ENCODE peak calls at places on chromosomes 2 and 18, in six cellular contexts. One of them, this sample, is unnamed.

GRCh38 chr2:215895330-215895729 is 118.0 kb downstream of the MREG start:
- DNase-seq in SK-N-SH: no peak
- DNase-seq in K562: no peak
- DNase-seq in HepG2: peak
- DNase-seq in GM12878: no peak
- DNase-seq in H1: no peak
- DNase-seq in this sample: no peak

GRCh38 chr18:79914614-79915160 is 36.8 kb downstream of the SLC66A2 start:
- DNase-seq in SK-N-SH: no peak
- DNase-seq in K562: no peak
- DNase-seq in HepG2: no peak
- DNase-seq in GM12878: no peak
- DNase-seq in H1: peak
- DNase-seq in this sample: no peak

GRCh38 chr2:187299122-187299906 is 148.7 kb downstream of the CALCRL start:
- DNase-seq in SK-N-SH: peak
- DNase-seq in K562: no peak
- DNase-seq in HepG2: no peak
- DNase-seq in GM12878: no peak
- DNase-seq in H1: no peak
- DNase-seq in this sample: no peak

GRCh38 chr2:178484245-178485041 is 4.2 kb downstream of the PLEKHA3 start:
- DNase-seq in SK-N-SH: no peak
- DNase-seq in K562: no peak
- DNase-seq in HepG2: no peak
- DNase-seq in GM12878: no peak
- DNase-seq in H1: no peak
- DNase-seq in this sample: no peak

GRCh38 chr18:2656237-2657042 is 914 bp downstream of the SMCHD1 start:
- DNase-seq in SK-N-SH: peak
- DNase-seq in K562: peak
- DNase-seq in HepG2: peak
- DNase-seq in GM12878: no peak
- DNase-seq in H1: no peak
- DNase-seq in this sample: peak

GRCh38 chr18:79778291-79778791 is 19.4 kb upstream of the KCNG2 start:
- DNase-seq in SK-N-SH: peak
- DNase-seq in K562: no peak
- DNase-seq in HepG2: no peak
- DNase-seq in GM12878: no peak
- DNase-seq in H1: peak
- DNase-seq in this sample: no peak

GRCh38 chr2:131105950-131106801 is 1.0 kb downstream of the PLEKHB2 start:
- DNase-seq in SK-N-SH: peak
- DNase-seq in K562: peak
- DNase-seq in HepG2: peak
- DNase-seq in GM12878: peak
- DNase-seq in H1: no peak
- DNase-seq in this sample: peak

GRCh38 chr2:23436346-23437099 is 51.5 kb downstream of the KLHL29 start:
- DNase-seq in SK-N-SH: no peak
- DNase-seq in K562: no peak
- DNase-seq in HepG2: no peak
- DNase-seq in GM12878: no peak
- DNase-seq in H1: peak
- DNase-seq in this sample: no peak

GRCh38 chr2:169462896-169463695 is 16.2 kb upstream of the BBS5 start:
- DNase-seq in SK-N-SH: no peak
- DNase-seq in K562: no peak
- DNase-seq in HepG2: no peak
- DNase-seq in GM12878: no peak
- DNase-seq in H1: no peak
- DNase-seq in this sample: no peak

GRCh38 chr2:61816480-61817355 is 37.1 kb downstream of the FAM161A start:
- DNase-seq in SK-N-SH: no peak
- DNase-seq in K562: no peak
- DNase-seq in HepG2: no peak
- DNase-seq in GM12878: no peak
- DNase-seq in H1: no peak
- DNase-seq in this sample: no peak

GRCh38 chr2:133586978-133587377 is 18.7 kb upstream of the NCKAP5 start:
- DNase-seq in SK-N-SH: no peak
- DNase-seq in K562: no peak
- DNase-seq in HepG2: no peak
- DNase-seq in GM12878: no peak
- DNase-seq in H1: no peak
- DNase-seq in this sample: no peak

GRCh38 chr2:98445708-98446577 is 1.3 kb downstream of the INPP4A start:
- DNase-seq in SK-N-SH: peak
- DNase-seq in K562: peak
- DNase-seq in HepG2: no peak
- DNase-seq in GM12878: no peak
- DNase-seq in H1: no peak
- DNase-seq in this sample: peak

GRCh38 chr2:240155080-240156025 is 14.9 kb upstream of the OTOS start:
- DNase-seq in SK-N-SH: no peak
- DNase-seq in K562: no peak
- DNase-seq in HepG2: no peak
- DNase-seq in GM12878: no peak
- DNase-seq in H1: no peak
- DNase-seq in this sample: no peak

GRCh38 chr18:49491534-49491856 is 4.5 kb upstream of the C18orf32 start:
- DNase-seq in SK-N-SH: no peak
- DNase-seq in K562: no peak
- DNase-seq in HepG2: no peak
- DNase-seq in GM12878: no peak
- DNase-seq in H1: no peak
- DNase-seq in this sample: no peak

GRCh38 chr2:26597197-26597596 is 44.0 kb downstream of the CIB4 start:
- DNase-seq in SK-N-SH: no peak
- DNase-seq in K562: no peak
- DNase-seq in HepG2: no peak
- DNase-seq in GM12878: no peak
- DNase-seq in H1: no peak
- DNase-seq in this sample: no peak

GRCh38 chr2:8566788-8567468 is 114.9 kb upstream of the ID2 start:
- DNase-seq in SK-N-SH: no peak
- DNase-seq in K562: no peak
- DNase-seq in HepG2: no peak
- DNase-seq in GM12878: no peak
- DNase-seq in H1: no peak
- DNase-seq in this sample: no peak

GRCh38 chr18:63961430-63961980 is 8.4 kb upstream of the SERPINB8 start:
- DNase-seq in SK-N-SH: no peak
- DNase-seq in K562: no peak
- DNase-seq in HepG2: no peak
- DNase-seq in GM12878: no peak
- DNase-seq in H1: no peak
- DNase-seq in this sample: peak

GRCh38 chr2:42340938-42341636 is 19.9 kb downstream of the COX7A2L start:
- DNase-seq in SK-N-SH: no peak
- DNase-seq in K562: no peak
- DNase-seq in HepG2: no peak
- DNase-seq in GM12878: no peak
- DNase-seq in H1: no peak
- DNase-seq in this sample: no peak

GRCh38 chr2:133674433-133675331 is 106.4 kb upstream of the NCKAP5 start:
- DNase-seq in SK-N-SH: no peak
- DNase-seq in K562: no peak
- DNase-seq in HepG2: peak
- DNase-seq in GM12878: no peak
- DNase-seq in H1: peak
- DNase-seq in this sample: no peak

GRCh38 chr2:28063492-28063962 is 173.0 kb downstream of the BABAM2 start:
- DNase-seq in SK-N-SH: no peak
- DNase-seq in K562: no peak
- DNase-seq in HepG2: no peak
- DNase-seq in GM12878: no peak
- DNase-seq in H1: no peak
- DNase-seq in this sample: no peak

GRCh38 chr18:49510393-49511115 is 23.5 kb upstream of the C18orf32 start:
- DNase-seq in SK-N-SH: peak
- DNase-seq in K562: peak
- DNase-seq in HepG2: no peak
- DNase-seq in GM12878: no peak
- DNase-seq in H1: peak
- DNase-seq in this sample: peak

GRCh38 chr2:19796036-19796703 is 105.6 kb downstream of the TTC32 start:
- DNase-seq in SK-N-SH: no peak
- DNase-seq in K562: no peak
- DNase-seq in HepG2: no peak
- DNase-seq in GM12878: no peak
- DNase-seq in H1: no peak
- DNase-seq in this sample: no peak

GRCh38 chr2:38174646-38175096 is 98.7 kb upstream of the CYP1B1 start:
- DNase-seq in SK-N-SH: no peak
- DNase-seq in K562: no peak
- DNase-seq in HepG2: no peak
- DNase-seq in GM12878: no peak
- DNase-seq in H1: no peak
- DNase-seq in this sample: peak

GRCh38 chr2:237148624-237149023 is 62.9 kb downstream of the COPS8 start:
- DNase-seq in SK-N-SH: no peak
- DNase-seq in K562: no peak
- DNase-seq in HepG2: no peak
- DNase-seq in GM12878: no peak
- DNase-seq in H1: no peak
- DNase-seq in this sample: no peak

GRCh38 chr2:240663791-240664190 is 18.9 kb downstream of the AQP12B start:
- DNase-seq in SK-N-SH: no peak
- DNase-seq in K562: no peak
- DNase-seq in HepG2: no peak
- DNase-seq in GM12878: no peak
- DNase-seq in H1: no peak
- DNase-seq in this sample: no peak

GRCh38 chr2:112891333-112891950 is 19.5 kb upstream of the IL37 start:
- DNase-seq in SK-N-SH: no peak
- DNase-seq in K562: no peak
- DNase-seq in HepG2: no peak
- DNase-seq in GM12878: no peak
- DNase-seq in H1: no peak
- DNase-seq in this sample: no peak

GRCh38 chr2:54708584-54709340 is 14.7 kb upstream of the EML6 start:
- DNase-seq in SK-N-SH: no peak
- DNase-seq in K562: no peak
- DNase-seq in HepG2: no peak
- DNase-seq in GM12878: no peak
- DNase-seq in H1: peak
- DNase-seq in this sample: no peak

GRCh38 chr2:175729049-175729706 is 272.9 kb downstream of the LNPK start:
- DNase-seq in SK-N-SH: no peak
- DNase-seq in K562: no peak
- DNase-seq in HepG2: no peak
- DNase-seq in GM12878: no peak
- DNase-seq in H1: no peak
- DNase-seq in this sample: no peak

GRCh38 chr18:3452750-3453539 is 3.0 kb downstream of the TGIF1 start:
- DNase-seq in SK-N-SH: no peak
- DNase-seq in K562: no peak
- DNase-seq in HepG2: no peak
- DNase-seq in GM12878: no peak
- DNase-seq in H1: peak
- DNase-seq in this sample: no peak

GRCh38 chr2:207334631-207335371 is 169.1 kb upstream of the KLF7 start:
- DNase-seq in SK-N-SH: no peak
- DNase-seq in K562: no peak
- DNase-seq in HepG2: no peak
- DNase-seq in GM12878: no peak
- DNase-seq in H1: peak
- DNase-seq in this sample: no peak
- TF ChIP-seq GABPA in SK-N-SH: peak
- TF ChIP-seq GABPA in K562: no peak
- TF ChIP-seq GABPA in HepG2: no peak
- TF ChIP-seq GABPA in GM12878: peak
- TF ChIP-seq GABPA in H1: no peak
- TF ChIP-seq GABPA in this sample: no peak

GRCh38 chr2:29212009-29212408 is 96.8 kb downstream of the CLIP4 start:
- DNase-seq in SK-N-SH: no peak
- DNase-seq in K562: no peak
- DNase-seq in HepG2: peak
- DNase-seq in GM12878: no peak
- DNase-seq in H1: peak
- DNase-seq in this sample: no peak
- TF ChIP-seq CTCF in SK-N-SH: no peak
- TF ChIP-seq CTCF in K562: no peak
- TF ChIP-seq CTCF in HepG2: peak
- TF ChIP-seq CTCF in GM12878: no peak
- TF ChIP-seq CTCF in H1: peak
- TF ChIP-seq CTCF in this sample: no peak

DNA sequence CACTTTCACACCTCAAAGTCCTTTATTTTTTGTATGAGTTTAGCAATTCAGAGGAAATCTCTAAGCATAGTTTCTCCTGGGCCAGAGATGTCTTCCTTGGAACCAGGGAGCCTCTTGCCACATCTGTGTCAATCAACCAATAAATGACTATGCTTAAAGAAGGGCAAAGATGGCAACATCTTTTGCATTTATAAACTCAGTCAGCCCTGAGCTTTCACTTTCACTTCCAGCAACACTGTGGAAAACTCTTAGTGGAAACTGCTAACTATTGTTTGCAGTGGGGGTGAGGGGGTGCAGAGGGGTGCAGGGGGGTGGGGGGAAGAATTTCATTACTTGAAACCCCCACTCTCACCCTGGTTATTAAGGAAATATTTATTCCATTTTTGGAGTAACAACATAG is 3.4 kb downstream of the ACVR1C start:
- DNase-seq in SK-N-SH: no peak
- DNase-seq in K562: no peak
- DNase-seq in HepG2: no peak
- DNase-seq in GM12878: no peak
- DNase-seq in H1: no peak
- DNase-seq in this sample: no peak
- TF ChIP-seq GABPA in SK-N-SH: no peak
- TF ChIP-seq GABPA in K562: no peak
- TF ChIP-seq GABPA in HepG2: no peak
- TF ChIP-seq GABPA in GM12878: no peak
- TF ChIP-seq GABPA in H1: no peak
- TF ChIP-seq GABPA in this sample: no peak

GRCh38 chr2:45237850-45238542 is 228.7 kb upstream of the SIX2 start:
- DNase-seq in SK-N-SH: no peak
- DNase-seq in K562: no peak
- DNase-seq in HepG2: peak
- DNase-seq in GM12878: no peak
- DNase-seq in H1: no peak
- DNase-seq in this sample: peak
- TF ChIP-seq CTCF in SK-N-SH: peak
- TF ChIP-seq CTCF in K562: no peak
- TF ChIP-seq CTCF in HepG2: no peak
- TF ChIP-seq CTCF in GM12878: no peak
- TF ChIP-seq CTCF in H1: no peak
- TF ChIP-seq CTCF in this sample: no peak

This sample was measured in HL-60.